ENCODE peak calls at places on chromosomes 13 and 19, in eight cellular contexts. One of them, this sample, is unnamed.

GRCh38 chr19:33927789-33928457 is 131.3 kb downstream of the KCTD15 start:
- DNase-seq in CD4-positive, alpha-beta T cell: no peak
- DNase-seq in glomerular endothelial cell: no peak
- DNase-seq in T-helper 1 cell: no peak
- DNase-seq in NCI-H2081: no peak
- DNase-seq in pons: no peak
- DNase-seq in stimulated activated CD4-positive, alpha-beta T cell treated with anti-CD3 and anti-CD28 coated beads, Interleukin-15, amount 100 ng/mL, for 1 hour: no peak
- DNase-seq in posterior cingulate gyrus: no peak
- DNase-seq in this sample: no peak

GRCh38 chr13:107799001-107799400 is 416.3 kb downstream of the LIG4 start:
- DNase-seq in CD4-positive, alpha-beta T cell: no peak
- DNase-seq in glomerular endothelial cell: no peak
- DNase-seq in T-helper 1 cell: no peak
- DNase-seq in NCI-H2081: peak; percentile 33
- DNase-seq in pons: no peak
- DNase-seq in stimulated activated CD4-positive, alpha-beta T cell treated with anti-CD3 and anti-CD28 coated beads, Interleukin-15, amount 100 ng/mL, for 1 hour: no peak
- DNase-seq in posterior cingulate gyrus: no peak
- DNase-seq in this sample: no peak

GRCh38 chr13:22839554-22840286 is 341.1 kb upstream of the SGCG start:
- DNase-seq in CD4-positive, alpha-beta T cell: no peak
- DNase-seq in glomerular endothelial cell: no peak
- DNase-seq in T-helper 1 cell: no peak
- DNase-seq in NCI-H2081: no peak
- DNase-seq in pons: peak; percentile 41
- DNase-seq in stimulated activated CD4-positive, alpha-beta T cell treated with anti-CD3 and anti-CD28 coated beads, Interleukin-15, amount 100 ng/mL, for 1 hour: no peak
- DNase-seq in posterior cingulate gyrus: no peak
- DNase-seq in this sample: no peak

GRCh38 chr13:66689628-66690027 is 540.5 kb downstream of the PCDH9 start:
- DNase-seq in CD4-positive, alpha-beta T cell: no peak
- DNase-seq in glomerular endothelial cell: no peak
- DNase-seq in T-helper 1 cell: no peak
- DNase-seq in NCI-H2081: peak; percentile 54
- DNase-seq in pons: peak; percentile 87
- DNase-seq in stimulated activated CD4-positive, alpha-beta T cell treated with anti-CD3 and anti-CD28 coated beads, Interleukin-15, amount 100 ng/mL, for 1 hour: no peak
- DNase-seq in posterior cingulate gyrus: no peak
- DNase-seq in this sample: no peak

GRCh38 chr19:19900574-19901444 is at the start of gene ZNF93:
- DNase-seq in CD4-positive, alpha-beta T cell: peak; percentile 89
- DNase-seq in glomerular endothelial cell: peak; percentile 96
- DNase-seq in T-helper 1 cell: peak; percentile 88
- DNase-seq in NCI-H2081: peak; percentile 97
- DNase-seq in pons: peak; percentile 98
- DNase-seq in stimulated activated CD4-positive, alpha-beta T cell treated with anti-CD3 and anti-CD28 coated beads, Interleukin-15, amount 100 ng/mL, for 1 hour: peak; percentile 77
- DNase-seq in posterior cingulate gyrus: peak; percentile 85
- DNase-seq in this sample: peak; percentile 87

GRCh38 chr13:74667656-74668055 is 533.5 kb upstream of the KLF12 start:
- DNase-seq in CD4-positive, alpha-beta T cell: no peak
- DNase-seq in glomerular endothelial cell: no peak
- DNase-seq in T-helper 1 cell: no peak
- DNase-seq in NCI-H2081: no peak
- DNase-seq in pons: no peak
- DNase-seq in stimulated activated CD4-positive, alpha-beta T cell treated with anti-CD3 and anti-CD28 coated beads, Interleukin-15, amount 100 ng/mL, for 1 hour: no peak
- DNase-seq in posterior cingulate gyrus: no peak
- DNase-seq in this sample: no peak

GRCh38 chr13:114065926-114066774 is 66.3 kb downstream of the RASA3 start:
- DNase-seq in CD4-positive, alpha-beta T cell: peak; percentile 35
- DNase-seq in glomerular endothelial cell: no peak
- DNase-seq in T-helper 1 cell: no peak
- DNase-seq in NCI-H2081: no peak
- DNase-seq in pons: no peak
- DNase-seq in stimulated activated CD4-positive, alpha-beta T cell treated with anti-CD3 and anti-CD28 coated beads, Interleukin-15, amount 100 ng/mL, for 1 hour: no peak
- DNase-seq in posterior cingulate gyrus: no peak
- DNase-seq in this sample: peak; percentile 59

GRCh38 chr13:102327119-102327617 is 74.7 kb downstream of the FGF14 start:
- DNase-seq in CD4-positive, alpha-beta T cell: no peak
- DNase-seq in glomerular endothelial cell: no peak
- DNase-seq in T-helper 1 cell: no peak
- DNase-seq in NCI-H2081: no peak
- DNase-seq in pons: no peak
- DNase-seq in stimulated activated CD4-positive, alpha-beta T cell treated with anti-CD3 and anti-CD28 coated beads, Interleukin-15, amount 100 ng/mL, for 1 hour: no peak
- DNase-seq in posterior cingulate gyrus: no peak
- DNase-seq in this sample: no peak

This sample was measured in naive thymus-derived CD8-positive, alpha-beta T cell.